ENCODE peak calls at places on chromosomes 11 and 22, in nine cellular contexts. D, N, S, Z, O, T, P, V and X are unnamed samples.

GRCh38 chr22:32204856-32205722 is at the start of gene RFPL2:
- DNase-seq in D (no peak), N (no peak), S (peak), Z (peak), O (peak), T (no peak), P (no peak), V (no peak), X (peak)

GRCh38 chr11:32478277-32478731 is 43.0 kb upstream of the WT1 start:
- DNase-seq in D (no peak), N (no peak), S (no peak), Z (no peak), O (no peak), T (no peak), P (no peak), V (no peak), X (no peak)

GRCh38 chr11:125464266-125464662 is 31.8 kb downstream of the FEZ1 start:
- DNase-seq in D (no peak), N (no peak), S (no peak), Z (peak), O (no peak), T (no peak), P (no peak), V (no peak), X (peak)

GRCh38 chr22:30324008-30324730 is 2.6 kb downstream of the TBC1D10A start:
- DNase-seq in D (no peak), N (peak), S (no peak), Z (no peak), O (peak), T (peak), P (no peak), V (no peak), X (no peak)

GRCh38 chr22:49533886-49534285 is 293.8 kb downstream of the BRD1 start:
- DNase-seq in D (no peak), N (no peak), S (no peak), Z (no peak), O (no peak), T (no peak), P (no peak), V (no peak), X (no peak)

GRCh38 chr11:1122356-1123002 is 35.3 kb upstream of the MUC5AC start:
- DNase-seq in D (no peak), N (no peak), S (no peak), Z (no peak), O (no peak), T (no peak), P (no peak), V (no peak), X (no peak)

GRCh38 chr11:122186439-122187080 is 70.5 kb upstream of the BLID start:
- DNase-seq in D (no peak), N (no peak), S (no peak), Z (no peak), O (no peak), T (no peak), P (no peak), V (no peak), X (peak)

GRCh38 chr11:67642490-67643120 is 3.0 kb upstream of the TBX10 start:
- DNase-seq in D (no peak), N (no peak), S (no peak), Z (no peak), O (no peak), T (no peak), P (no peak), V (no peak), X (no peak)

GRCh38 chr22:25709758-25710157 is 32.2 kb upstream of the MYO18B start:
- DNase-seq in D (no peak), N (no peak), S (no peak), Z (no peak), O (peak), T (no peak), P (no peak), V (no peak), X (no peak)

GRCh38 chr11:67345949-67346819 is 7.2 kb downstream of the POLD4 start:
- DNase-seq in D (peak), N (no peak), S (no peak), Z (peak), O (no peak), T (no peak), P (no peak), V (no peak), X (peak)

GRCh38 chr22:40213478-40213877 is 35.8 kb downstream of the TNRC6B start:
- DNase-seq in D (no peak), N (no peak), S (no peak), Z (no peak), O (no peak), T (no peak), P (no peak), V (no peak), X (no peak)

GRCh38 chr22:24706050-24706449 is 68.5 kb downstream of the PIWIL3 start:
- DNase-seq in D (no peak), N (no peak), S (no peak), Z (peak), O (no peak), T (no peak), P (no peak), V (no peak), X (no peak)

GRCh38 chr11:128731041-128731663 is 37.3 kb downstream of the FLI1 start:
- DNase-seq in D (no peak), N (no peak), S (no peak), Z (no peak), O (no peak), T (no peak), P (no peak), V (no peak), X (no peak)

GRCh38 chr11:101133190-101133589 is 3.6 kb upstream of the PGR start:
- DNase-seq in D (no peak), N (no peak), S (no peak), Z (no peak), O (no peak), T (no peak), P (no peak), V (no peak), X (no peak)

GRCh38 chr11:117647872-117648271 is 149.1 kb downstream of the DSCAML1 start:
- DNase-seq in D (no peak), N (no peak), S (no peak), Z (no peak), O (no peak), T (no peak), P (no peak), V (no peak), X (no peak)

GRCh38 chr22:26235792-26236191 is 66.5 kb downstream of the SEZ6L start:
- DNase-seq in D (no peak), N (no peak), S (no peak), Z (no peak), O (no peak), T (no peak), P (no peak), V (no peak), X (no peak)

GRCh38 chr11:47241740-47242400 is 6.7 kb downstream of the ACP2 start:
- DNase-seq in D (no peak), N (no peak), S (no peak), Z (no peak), O (no peak), T (no peak), P (no peak), V (no peak), X (no peak)

GRCh38 chr11:8810331-8811301 is 100.4 kb upstream of the AKIP1 start:
- DNase-seq in D (peak), N (no peak), S (peak), Z (peak), O (no peak), T (peak), P (no peak), V (no peak), X (no peak)

GRCh38 chr11:68414457-68415221 is 45.9 kb upstream of the PPP6R3 start:
- DNase-seq in D (no peak), N (no peak), S (no peak), Z (no peak), O (no peak), T (no peak), P (no peak), V (no peak), X (no peak)

GRCh38 chr22:43995798-43996169 is 28.3 kb upstream of the PARVB start:
- DNase-seq in D (no peak), N (no peak), S (no peak), Z (no peak), O (no peak), T (no peak), P (no peak), V (no peak), X (no peak)

GRCh38 chr11:64788321-64789215 is 10.2 kb upstream of the SF1 start:
- DNase-seq in D (no peak), N (no peak), S (no peak), Z (no peak), O (no peak), T (no peak), P (no peak), V (no peak), X (no peak)

GRCh38 chr11:93407777-93408401 is 77.3 kb downstream of the DEUP1 start:
- DNase-seq in D (no peak), N (no peak), S (no peak), Z (no peak), O (no peak), T (no peak), P (no peak), V (no peak), X (no peak)

GRCh38 chr11:75440960-75441803 is 8.2 kb upstream of the KLHL35 start:
- DNase-seq in D (no peak), N (no peak), S (no peak), Z (no peak), O (no peak), T (no peak), P (no peak), V (no peak), X (no peak)

GRCh38 chr11:64540426-64540825 is 50.6 kb upstream of the SLC22A12 start:
- DNase-seq in D (no peak), N (no peak), S (no peak), Z (no peak), O (no peak), T (no peak), P (no peak), V (no peak), X (no peak)

GRCh38 chr22:44092636-44093220 is 68.6 kb downstream of the PARVB start:
- DNase-seq in D (no peak), N (no peak), S (no peak), Z (no peak), O (no peak), T (no peak), P (no peak), V (no peak), X (no peak)

GRCh38 chr22:29079218-29079901 is 6.5 kb downstream of the KREMEN1 start:
- DNase-seq in D (peak), N (no peak), S (no peak), Z (no peak), O (no peak), T (no peak), P (no peak), V (no peak), X (peak)

GRCh38 chr11:22389526-22390282 is 51.5 kb downstream of the SLC17A6 start:
- DNase-seq in D (no peak), N (no peak), S (no peak), Z (no peak), O (no peak), T (no peak), P (no peak), V (no peak), X (no peak)

GRCh38 chr22:42080287-42080686 is 787 bp downstream of the SMDT1 start:
- DNase-seq in D (peak), N (no peak), S (peak), Z (peak), O (no peak), T (no peak), P (no peak), V (no peak), X (no peak)

GRCh38 chr11:123159146-123159857 is 35.7 kb downstream of the CLMP start:
- DNase-seq in D (no peak), N (no peak), S (no peak), Z (no peak), O (no peak), T (peak), P (no peak), V (no peak), X (no peak)

GRCh38 chr11:61076506-61077304 is 25.6 kb upstream of the CD5 start:
- DNase-seq in D (no peak), N (no peak), S (no peak), Z (no peak), O (no peak), T (no peak), P (no peak), V (no peak), X (no peak)